ENCODE peak calls at places on chromosomes 2 and 18, in five cellular contexts. E is ELR, T is neural crest cell, S is erythroblast, Q is T-helper 22 cell. W is an unnamed sample.

GRCh38 chr2:36812196-36812595 is 115.7 kb downstream of the VIT start:
- DNase-seq in E (peak), T (no peak), S (peak), Q (no peak), W (no peak)

GRCh38 chr2:218859994-218860831 is 608 bp downstream of the WNT6 start:
- DNase-seq in E (no peak), T (no peak), S (no peak), Q (no peak), W (no peak)

GRCh38 chr2:120466704-120467054 is 120.7 kb downstream of the INHBB start:
- DNase-seq in E (no peak), T (no peak), S (no peak), Q (no peak), W (no peak)

GRCh38 chr18:39523281-39523680 is 1957.7 kb upstream of the CELF4 start:
- DNase-seq in E (peak), T (no peak), S (peak), Q (no peak), W (peak)

GRCh38 chr2:109701362-109701761 is 87.2 kb downstream of the SOWAHC start:
- DNase-seq in E (peak), T (no peak), S (no peak), Q (no peak), W (no peak)

GRCh38 chr2:45772038-45772437 is 120.6 kb downstream of the PRKCE start:
- DNase-seq in E (no peak), T (no peak), S (no peak), Q (no peak), W (no peak)

GRCh38 chr2:109260886-109261700 is 132.1 kb downstream of the SH3RF3 start:
- DNase-seq in E (peak), T (no peak), S (no peak), Q (no peak), W (no peak)

GRCh38 chr18:51727780-51728179 is 530.3 kb upstream of the MEX3C start:
- DNase-seq in E (no peak), T (no peak), S (no peak), Q (no peak), W (no peak)

GRCh38 chr2:197135806-197136205 is 174.8 kb downstream of the ANKRD44 start:
- DNase-seq in E (no peak), T (no peak), S (no peak), Q (no peak), W (no peak)

GRCh38 chr2:223047260-223047761 is 4.7 kb upstream of the KCNE4 start:
- DNase-seq in E (peak), T (no peak), S (no peak), Q (no peak), W (peak)

GRCh38 chr18:8711736-8712135 is 6.4 kb downstream of the MTCL1 start:
- DNase-seq in E (no peak), T (no peak), S (no peak), Q (no peak), W (no peak)

GRCh38 chr2:1656961-1657841 is 87.1 kb downstream of the PXDN start:
- DNase-seq in E (no peak), T (no peak), S (no peak), Q (no peak), W (no peak)

GRCh38 chr18:77481541-77481940 is 231.9 kb downstream of the GALR1 start:
- DNase-seq in E (no peak), T (no peak), S (no peak), Q (no peak), W (no peak)

GRCh38 chr2:195639959-195640358 is 17.1 kb upstream of the SLC39A10 start:
- DNase-seq in E (no peak), T (no peak), S (no peak), Q (no peak), W (no peak)

GRCh38 chr2:174692256-174692830 is 71.9 kb downstream of the CHRNA1 start:
- DNase-seq in E (no peak), T (no peak), S (no peak), Q (no peak), W (no peak)

GRCh38 chr2:69601179-69601612 is 42.3 kb downstream of the AAK1 start:
- DNase-seq in E (peak), T (no peak), S (peak), Q (no peak), W (peak)

GRCh38 chr2:37775908-37776250 is 104.4 kb upstream of the CDC42EP3 start:
- DNase-seq in E (peak), T (no peak), S (no peak), Q (no peak), W (no peak)

GRCh38 chr2:41994177-41994576 is 53.6 kb upstream of the PKDCC start:
- DNase-seq in E (no peak), T (no peak), S (no peak), Q (no peak), W (peak)

GRCh38 chr2:215773728-215774127 is 239.6 kb downstream of the MREG start:
- DNase-seq in E (peak), T (no peak), S (peak), Q (no peak), W (peak)

GRCh38 chr18:2515908-2516625 is 55.2 kb downstream of the METTL4 start:
- DNase-seq in E (peak), T (no peak), S (no peak), Q (no peak), W (peak)

GRCh38 chr2:6325616-6326015 is 540.1 kb downstream of the CMPK2 start:
- DNase-seq in E (no peak), T (no peak), S (no peak), Q (no peak), W (no peak)

GRCh38 chr18:3540805-3541548 is 91.0 kb downstream of the TGIF1 start:
- DNase-seq in E (no peak), T (no peak), S (no peak), Q (no peak), W (no peak)

GRCh38 chr2:98454500-98455235 is 10.0 kb downstream of the INPP4A start:
- DNase-seq in E (peak), T (no peak), S (peak), Q (no peak), W (no peak)

GRCh38 chr2:189164732-189165131 is 14.8 kb downstream of the COL5A2 start:
- DNase-seq in E (peak), T (no peak), S (no peak), Q (no peak), W (no peak)

GRCh38 chr2:85771486-85771885 is 17.7 kb downstream of the ATOH8 start:
- DNase-seq in E (peak), T (no peak), S (no peak), Q (no peak), W (no peak)

GRCh38 chr18:63339920-63340484 is 20.4 kb upstream of the BCL2 start:
- DNase-seq in E (peak), T (peak), S (peak), Q (no peak), W (no peak)

GRCh38 chr18:34787931-34788532 is 77.9 kb downstream of the DTNA start:
- DNase-seq in E (peak), T (peak), S (peak), Q (no peak), W (no peak)

GRCh38 chr2:200438251-200438650 is 71.6 kb downstream of the KCTD18 start:
- DNase-seq in E (no peak), T (no peak), S (no peak), Q (no peak), W (no peak)

GRCh38 chr2:217444932-217445331 is 557.9 kb downstream of the TNS1 start:
- DNase-seq in E (no peak), T (no peak), S (no peak), Q (no peak), W (no peak)

GRCh38 chr18:55247032-55247431 is 287.8 kb upstream of the CCDC68 start:
- DNase-seq in E (peak), T (no peak), S (no peak), Q (no peak), W (no peak)

GRCh38 chr18:13120255-13120654 is 98.3 kb upstream of the LDLRAD4 start:
- DNase-seq in E (no peak), T (no peak), S (no peak), Q (no peak), W (no peak)

GRCh38 chr2:176075476-176075875 is 8.3 kb downstream of the EVX2 start:
- DNase-seq in E (peak), T (no peak), S (no peak), Q (no peak), W (no peak)

GRCh38 chr2:205259131-205259530 is 423.2 kb upstream of the NRP2 start:
- DNase-seq in E (no peak), T (no peak), S (no peak), Q (no peak), W (no peak)

GRCh38 chr18:63138469-63139340 is 180.9 kb downstream of the BCL2 start:
- DNase-seq in E (no peak), T (no peak), S (no peak), Q (no peak), W (no peak)

GRCh38 chr18:56382541-56382940 is 255.9 kb downstream of the TXNL1 start:
- DNase-seq in E (no peak), T (no peak), S (no peak), Q (no peak), W (no peak)

GRCh38 chr2:217858519-217859466 is 144.0 kb downstream of the TNS1 start:
- DNase-seq in E (peak), T (peak), S (peak), Q (no peak), W (no peak)

GRCh38 chr2:120012363-120012762 is 514 bp upstream of the EPB41L5 start:
- DNase-seq in E (no peak), T (no peak), S (no peak), Q (no peak), W (no peak)